ENCODE peak calls at places on chromosomes 5 and 9, in ten cellular contexts. J is PC-9, S is breast epithelium, B is Peyer's patch, L is kidney epithelial cell, N is prostate gland, C is upper lobe of right lung, K is cardiac muscle cell, P is brain microvascular endothelial cell, A is WERI-Rb-1. D is an unnamed sample. For H3K27me3, the result is how much of the 10 kb centered on the place peaks cover.

GRCh38 chr9:104810421-104811339 is 46.8 kb downstream of the NIPSNAP3B start:
- DNase-seq in C (no peak), N (peak), P (peak), A (no peak), K (no peak), S (no peak), L (peak), J (peak), B (no peak), D (no peak)

GRCh38 chr9:2597483-2597882 is 24.1 kb upstream of the VLDLR start:
- DNase-seq in C (no peak), J (no peak), L (no peak), N (no peak), K (peak), S (no peak), A (no peak), B (no peak), P (no peak), D (no peak)

GRCh38 chr5:150064681-150065220 is 21.6 kb downstream of the CSF1R start:
- DNase-seq in S (no peak), J (no peak), A (no peak), C (no peak), B (no peak), N (no peak), L (no peak), K (no peak), P (no peak), D (no peak)

GRCh38 chr9:94656190-94656589 is 16.9 kb upstream of the FBP1 start:
- DNase-seq in J (no peak), K (peak), L (no peak), N (no peak), P (no peak), B (peak), S (no peak), C (no peak), A (no peak), D (no peak)

GRCh38 chr5:141001854-141002666 is 35.8 kb downstream of the PCDHAC2 start:
- DNase-seq in C (peak), N (no peak), P (no peak), B (no peak), K (peak), A (peak), J (no peak), L (no peak), S (no peak), D (peak)

GRCh38 chr9:121771418-121771817 is 120.0 kb downstream of the DAB2IP start:
- DNase-seq in A (no peak), J (no peak), L (no peak), K (no peak), C (peak), P (no peak), N (no peak), S (no peak), B (no peak), D (no peak)

GRCh38 chr5:128276537-128277216 is 193.1 kb downstream of the SLC12A2 start:
- DNase-seq in A (no peak), B (no peak), C (no peak), S (no peak), N (no peak), J (peak), K (peak), P (peak), L (no peak), D (peak)

GRCh38 chr5:179243333-179243732 is 101.9 kb downstream of the ADAMTS2 start:
- DNase-seq in S (no peak), J (no peak), L (no peak), N (no peak), K (peak), P (peak), B (no peak), C (no peak), A (no peak), D (peak)

GRCh38 chr5:79774171-79774854 is 84.7 kb downstream of the CMYA5 start:
- DNase-seq in P (no peak), J (no peak), L (no peak), C (no peak), S (no peak), B (no peak), K (peak), N (no peak), A (peak), D (peak)

GRCh38 chr5:134523543-134524136 is 1.8 kb upstream of the JADE2 start:
- DNase-seq in C (no peak), K (no peak), N (no peak), B (no peak), S (no peak), J (no peak), L (no peak), A (no peak), P (no peak), D (no peak)

GRCh38 chr5:74182603-74183002 is 457.9 kb downstream of the ENC1 start:
- DNase-seq in P (no peak), K (no peak), C (no peak), N (no peak), B (no peak), J (no peak), L (no peak), S (no peak), A (no peak), D (no peak)

GRCh38 chr5:142312399-142312798 is 12.4 kb downstream of the SPRY4 start:
- DNase-seq in B (no peak), P (no peak), N (no peak), A (no peak), K (no peak), J (no peak), S (no peak), L (no peak), C (no peak), D (no peak)

GRCh38 chr9:22031664-22032411 is 22.7 kb upstream of the CDKN2B start:
- DNase-seq in P (no peak), S (no peak), B (no peak), A (no peak), C (no peak), K (no peak), L (no peak), N (no peak), J (no peak), D (no peak)

GRCh38 chr9:2355594-2355993 is 266.0 kb upstream of the VLDLR start:
- DNase-seq in S (no peak), N (no peak), J (no peak), A (no peak), B (no peak), K (peak), C (no peak), P (no peak), L (no peak), D (no peak)

GRCh38 chr9:136078025-136078424 is 17.1 kb downstream of the NACC2 start:
- DNase-seq in K (no peak), B (no peak), J (no peak), N (no peak), S (no peak), C (no peak), P (no peak), A (no peak), L (no peak), D (no peak)

GRCh38 chr5:149724884-149725283 is 5.2 kb upstream of the PPARGC1B start:
- DNase-seq in C (no peak), A (no peak), S (peak), B (no peak), L (no peak), K (no peak), N (peak), J (no peak), P (no peak), D (no peak)

GRCh38 chr9:4491621-4491975 is 1.3 kb downstream of the SLC1A1 start:
- DNase-seq in P (no peak), S (no peak), N (peak), J (peak), L (no peak), A (no peak), C (peak), K (no peak), B (no peak), D (peak)

GRCh38 chr5:71601222-71602026 is 14.3 kb downstream of the MCCC2 start:
- DNase-seq in S (peak), J (peak), B (peak), P (peak), N (peak), L (peak), C (no peak), A (peak), K (peak), D (peak)

GRCh38 chr5:158886086-158886485 is 213.6 kb downstream of the EBF1 start:
- DNase-seq in N (no peak), B (no peak), A (no peak), L (no peak), K (peak), P (no peak), J (no peak), C (no peak), S (no peak), D (no peak)

GRCh38 chr9:122619996-122620395 is 5.5 kb downstream of the OR1Q1 start:
- DNase-seq in K (no peak), L (no peak), N (no peak), C (no peak), A (no peak), P (no peak), J (no peak), S (no peak), B (no peak), D (no peak)

GRCh38 chr5:59768204-59769040 is 125.1 kb downstream of the PDE4D start:
- DNase-seq in P (peak), N (peak), K (peak), C (peak), A (peak), S (no peak), B (peak), L (no peak), J (peak), D (peak)

GRCh38 chr5:125372694-125373621 is 626.5 kb upstream of the ZNF608 start:
- DNase-seq in L (peak), A (peak), K (peak), J (no peak), P (peak), B (no peak), C (no peak), N (no peak), S (no peak), D (peak)

GRCh38 chr9:101093620-101094019 is 65.1 kb downstream of the PLPPR1 start:
- DNase-seq in B (no peak), P (no peak), J (no peak), S (no peak), K (peak), L (peak), N (no peak), C (no peak), A (no peak), D (peak)

GRCh38 chr9:5485365-5486085 is 24.8 kb upstream of the PDCD1LG2 start:
- DNase-seq in L (no peak), J (no peak), B (no peak), K (no peak), C (no peak), N (no peak), S (no peak), P (no peak), A (no peak), D (no peak)

GRCh38 chr5:169901896-169902295 is 78.4 kb downstream of the INSYN2B start:
- DNase-seq in B (no peak), N (no peak), L (no peak), S (no peak), A (no peak), P (no peak), J (no peak), C (no peak), K (no peak), D (no peak)

GRCh38 chr5:107232793-107233192 is 437.9 kb downstream of the EFNA5 start:
- DNase-seq in S (no peak), A (no peak), C (no peak), N (no peak), J (no peak), B (no peak), P (no peak), L (no peak), K (no peak), D (no peak)

GRCh38 chr9:133647148-133647547 is 11.0 kb downstream of the DBH start:
- DNase-seq in B (no peak), C (no peak), L (no peak), S (no peak), J (no peak), P (no peak), A (no peak), K (no peak), N (no peak), D (no peak)

GRCh38 chr5:77972545-77973252 is 196.6 kb upstream of the TBCA start:
- DNase-seq in B (no peak), N (no peak), S (no peak), L (no peak), K (no peak), C (no peak), J (no peak), P (no peak), A (peak), D (peak)

GRCh38 chr5:168104811-168105481 is 186.5 kb upstream of the WWC1 start:
- DNase-seq in L (no peak), J (no peak), A (no peak), P (no peak), N (no peak), C (no peak), B (no peak), K (no peak), S (no peak), D (no peak)

GRCh38 chr5:149849990-149850910 is 94.3 kb downstream of the PDE6A start:
- DNase-seq in C (no peak), N (no peak), B (no peak), K (no peak), P (no peak), L (no peak), J (no peak), S (no peak), A (no peak), D (no peak)

GRCh38 chr5:135842737-135843136 is 8.3 kb downstream of the SLC25A48 start:
- DNase-seq in J (no peak), N (no peak), K (no peak), B (no peak), A (no peak), C (no peak), S (no peak), P (no peak), L (no peak), D (no peak)

GRCh38 chr5:107248065-107248695 is 422.6 kb downstream of the EFNA5 start:
- DNase-seq in C (no peak), P (peak), J (peak), S (no peak), N (peak), B (peak), A (peak), L (no peak), K (peak), D (peak)

GRCh38 chr5:56105511-56106372 is 111.0 kb upstream of the IL6ST start:
- DNase-seq in L (no peak), J (no peak), B (no peak), N (no peak), S (no peak), A (no peak), P (no peak), C (no peak), K (no peak), D (no peak)

DNA sequence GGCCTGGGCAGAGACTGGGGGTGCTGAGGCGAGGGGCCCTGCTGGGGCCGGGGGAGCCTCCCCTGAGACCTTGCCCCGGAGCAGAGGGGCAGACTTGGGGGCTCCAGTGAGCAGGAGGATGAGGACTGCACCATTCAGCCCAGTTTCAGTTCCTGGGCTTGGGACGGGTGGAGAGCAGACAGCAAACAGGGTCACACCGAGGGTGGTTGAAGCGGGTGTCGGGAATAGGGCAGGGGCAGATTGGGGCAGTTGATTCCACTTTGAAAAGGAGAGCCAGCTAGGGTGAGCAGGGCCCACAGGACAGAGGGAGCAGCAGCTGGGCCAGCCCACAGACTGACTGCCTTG is 4.5 kb downstream of the GRK6 start:
- DNase-seq in L (no peak), B (peak), P (no peak), K (no peak), J (no peak), C (peak), A (no peak), S (no peak), N (no peak), D (no peak)
- H3K4me3 ChIP-seq in L (no peak), B (peak), P (no peak), K (no peak), J (no peak), C (no peak), A (no peak), S (no peak), N (no peak), D (no peak)

DNA sequence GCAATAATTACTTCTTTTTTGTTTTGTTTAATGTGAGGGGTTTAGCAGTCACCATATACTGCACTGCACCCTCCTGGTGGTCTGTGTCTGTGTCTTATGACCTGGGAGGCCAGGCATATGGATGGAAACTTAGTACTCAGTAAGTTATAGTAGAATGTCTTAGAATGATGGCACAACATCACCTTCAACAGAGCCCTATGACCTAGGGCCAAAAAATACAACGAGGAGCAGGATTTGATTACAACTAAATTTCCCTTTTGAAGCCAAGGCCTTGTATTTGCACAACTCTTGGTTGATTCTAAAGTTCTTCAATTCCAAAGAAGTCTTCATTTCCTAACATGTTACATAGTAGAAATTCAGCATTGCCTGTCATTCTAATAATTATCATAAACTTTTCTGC is 422.1 kb upstream of the PIK3R1 start:
- DNase-seq in C (no peak), B (no peak), K (no peak), A (no peak), J (no peak), L (no peak), S (no peak), N (no peak), P (no peak), D (no peak)
- TF ChIP-seq CTCF in C (no peak), B (no peak), K (no peak), A (no peak), J (no peak), L (no peak), S (no peak), N (no peak), P (no peak), D (no peak)

DNA sequence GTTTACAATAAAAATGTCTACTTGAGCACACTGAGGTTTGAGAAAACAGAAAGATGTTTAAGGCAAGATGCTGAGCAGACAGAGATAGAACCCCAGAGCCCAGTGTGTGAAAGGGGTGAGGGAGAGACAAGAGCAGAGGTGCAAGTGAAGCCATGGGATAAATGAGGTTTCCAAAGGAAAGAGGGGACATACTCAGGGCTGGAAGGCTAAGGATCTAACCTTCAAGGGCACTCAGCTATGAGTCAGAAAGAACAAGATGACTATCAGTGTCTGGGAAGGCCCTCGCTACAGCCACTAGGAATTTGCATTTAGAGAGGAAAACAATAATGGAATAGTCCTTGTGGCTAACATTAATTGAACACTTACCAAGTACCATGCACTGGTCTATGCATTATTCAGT is 113.7 kb downstream of the HTR4 start:
- DNase-seq in S (no peak), L (no peak), C (no peak), B (no peak), K (no peak), N (no peak), P (no peak), J (no peak), A (no peak), D (no peak)
- H3K27me3 ChIP-seq in S (under half), L (under half), C (under half), B (under half), K (under half), N (under half), P (under half), J (under half), A (under half), D (under half)

DNA sequence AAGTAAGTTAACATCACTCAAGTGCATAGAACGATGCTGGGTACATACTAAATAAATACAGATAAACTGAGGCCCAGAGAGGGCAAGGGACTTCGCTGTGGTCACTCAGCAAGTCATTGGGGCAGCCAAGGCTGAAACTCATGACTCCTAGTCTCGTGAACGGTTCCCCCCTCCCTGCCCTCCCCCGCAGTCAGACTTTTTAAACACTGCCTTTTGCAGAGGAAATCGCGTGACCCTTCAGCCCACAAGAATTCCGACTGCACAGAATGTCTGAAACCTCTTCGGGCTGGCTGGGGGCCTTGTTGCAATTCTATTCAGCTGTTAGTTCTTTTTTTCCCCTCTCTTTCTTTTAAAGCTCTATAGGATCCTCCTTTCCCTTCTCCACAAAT is 28.1 kb downstream of the NEK6 start:
- DNase-seq in C (peak), S (peak), A (no peak), J (no peak), B (peak), N (no peak), L (peak), P (peak), K (peak), D (peak)
- H3K4me3 ChIP-seq in C (peak), S (peak), A (no peak), J (no peak), B (no peak), N (no peak), L (no peak), P (no peak), K (no peak), D (no peak)

DNA sequence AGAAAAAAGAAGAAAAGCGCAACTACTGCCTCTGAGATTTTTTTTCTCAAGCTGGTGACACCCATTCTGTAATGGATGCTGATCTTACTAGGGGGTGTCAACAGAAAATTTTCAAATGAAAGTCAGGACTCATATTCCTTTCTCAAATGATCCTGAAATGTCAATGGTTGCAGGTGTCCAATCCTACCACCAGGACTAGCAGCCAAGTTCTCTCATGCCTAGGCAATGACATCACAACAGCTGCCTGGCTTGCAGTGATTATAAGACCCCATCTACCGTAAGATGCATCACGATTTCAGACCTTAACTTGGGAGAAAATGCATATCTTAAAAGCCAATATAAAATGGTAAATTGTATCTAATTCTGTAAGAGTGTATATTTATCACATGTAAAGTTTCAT is 104.6 kb downstream of the DENND1A start:
- DNase-seq in P (peak), A (no peak), L (no peak), B (no peak), J (no peak), N (no peak), C (no peak), K (peak), S (no peak), D (no peak)
- TF ChIP-seq CTCF in P (peak), A (peak), L (no peak), B (no peak), J (peak), N (no peak), C (no peak), K (no peak), S (no peak), D (no peak)

DNA sequence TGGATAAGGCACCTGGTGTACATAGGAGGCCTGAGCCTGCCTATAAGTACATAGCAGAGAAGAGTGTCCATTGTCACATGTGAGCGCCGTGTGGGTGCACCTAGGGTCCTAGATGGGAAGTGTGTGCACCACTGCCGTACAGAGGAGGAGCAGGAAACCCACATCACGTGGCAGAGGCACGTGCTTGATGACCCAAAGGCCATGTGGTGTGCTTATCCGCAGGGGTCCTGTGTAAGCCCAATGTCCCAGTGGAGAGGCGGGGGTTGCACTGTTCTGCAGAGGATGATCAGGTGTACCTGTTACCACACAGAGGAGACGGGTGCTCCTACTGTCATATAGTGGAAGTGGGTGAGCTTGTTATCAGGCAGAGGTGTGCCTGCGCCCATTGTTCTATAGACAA is 354.1 kb upstream of the IRX2 start:
- DNase-seq in K (no peak), B (no peak), A (no peak), N (no peak), C (peak), S (no peak), P (no peak), J (no peak), L (no peak), D (no peak)
- H3K27me3 ChIP-seq in K (under half), B (under half), A (half or more), N (under half), C (under half), S (under half), P (under half), J (half or more), L (under half), D (under half)

D was measured in hepatocyte.